ENCODE peak calls at places on chromosomes 3 and 15, in six cellular contexts. E is breast epithelium, T is stomach, B is esophagus squamous epithelium, O is spleen, M is adrenal gland. C is an unnamed sample.

GRCh38 chr3:52528596-52529375 is 4.9 kb downstream of the NT5DC2 start:
- DNase-seq in M (peak), E (peak), O (peak), B (no peak), T (no peak), C (no peak)

GRCh38 chr3:64238971-64239667 is 13.9 kb upstream of the PRICKLE2 start:
- DNase-seq in O (no peak), E (no peak), B (no peak), M (peak), T (peak), C (peak)

GRCh38 chr3:42502429-42503250 is at the start of gene VIPR1:
- DNase-seq in B (peak), M (peak), T (peak), E (peak), O (peak), C (peak)

GRCh38 chr15:93029613-93030429 is 59.2 kb downstream of the RGMA start:
- DNase-seq in O (peak), T (no peak), B (no peak), E (peak), M (peak), C (no peak)

GRCh38 chr15:41788262-41788661 is 14.0 kb downstream of the MAPKBP1 start:
- DNase-seq in M (no peak), B (no peak), T (no peak), O (no peak), E (no peak), C (no peak)

GRCh38 chr15:40055576-40056293 is 16.8 kb upstream of the SRP14 start:
- DNase-seq in T (peak), O (peak), B (no peak), M (no peak), E (peak), C (peak)

GRCh38 chr15:69628256-69629093 is 175.9 kb downstream of the RPLP1 start:
- DNase-seq in B (no peak), M (no peak), O (no peak), T (no peak), E (no peak), C (no peak)

GRCh38 chr3:138348950-138349739 is 766 bp downstream of the MRAS start:
- DNase-seq in T (no peak), O (no peak), M (peak), B (no peak), E (no peak), C (no peak)

GRCh38 chr15:47870956-47871625 is 153.8 kb downstream of the SEMA6D start:
- DNase-seq in O (no peak), M (no peak), B (no peak), E (no peak), T (no peak), C (no peak)

GRCh38 chr3:94024385-94024784 is 4.0 kb downstream of the STX19 start:
- DNase-seq in B (no peak), T (no peak), O (no peak), E (no peak), M (no peak), C (no peak)

GRCh38 chr3:3800076-3800448 is 831 bp downstream of the LRRN1 start:
- DNase-seq in T (peak), O (peak), M (no peak), E (peak), B (no peak), C (peak)

GRCh38 chr3:123540285-123540684 is 44.6 kb downstream of the HACD2 start:
- DNase-seq in O (no peak), T (no peak), M (no peak), E (no peak), B (no peak), C (no peak)

GRCh38 chr3:40745381-40746106 is 220.8 kb downstream of the ZNF621 start:
- DNase-seq in M (no peak), T (no peak), B (no peak), O (no peak), E (no peak), C (no peak)

GRCh38 chr3:48188266-48189201 is at the start of gene CDC25A:
- DNase-seq in B (peak), O (peak), M (peak), T (peak), E (peak), C (peak)
- H3K27ac ChIP-seq in B (peak), O (peak), M (peak), T (peak), E (peak), C (peak)

GRCh38 chr3:39107056-39107873 is at the start of the genes GORASP1 and TTC21A:
- DNase-seq in O (peak), T (peak), E (peak), B (peak), M (peak), C (peak)
- TF ChIP-seq POLR2A in O (peak), T (no peak), E (peak), B (peak), M (peak), C (peak)

GRCh38 chr3:98765721-98766120 is 2.6 kb downstream of the ST3GAL6 start:
- DNase-seq in T (no peak), B (no peak), O (no peak), M (no peak), E (no peak), C (no peak)

GRCh38 chr3:98761656-98762229 is 1.4 kb upstream of the ST3GAL6 start:
- DNase-seq in E (no peak), T (no peak), B (no peak), M (no peak), O (no peak), C (no peak)

GRCh38 chr3:98764692-98765002 is 1.5 kb downstream of the ST3GAL6 start:
- DNase-seq in T (no peak), O (no peak), E (no peak), B (no peak), M (no peak), C (no peak)

GRCh38 chr3:98763814-98764691 is 913 bp downstream of the ST3GAL6 start:
- DNase-seq in E (no peak), O (peak), M (no peak), B (no peak), T (no peak), C (no peak)

DNA sequence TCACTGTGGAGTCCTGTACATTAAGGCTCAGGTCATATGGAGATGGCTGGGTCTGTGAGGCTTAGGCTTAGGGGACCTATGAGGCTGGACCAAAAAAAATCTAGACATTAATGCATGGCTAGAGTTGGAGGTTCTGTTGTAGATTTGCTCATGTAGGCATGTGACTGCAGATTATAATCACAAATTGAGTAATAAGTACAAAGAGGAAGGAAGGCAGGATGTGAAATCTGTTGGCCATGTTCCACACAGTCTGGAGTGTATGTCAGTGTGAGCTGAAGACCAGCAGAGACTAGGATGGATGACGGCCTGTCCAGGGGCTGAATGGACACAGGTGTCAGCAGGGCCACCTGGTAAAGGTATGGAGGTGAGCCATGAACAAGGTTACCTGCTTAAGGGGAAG is at the start of gene ST3GAL6:
- DNase-seq in M (peak), O (peak), E (no peak), B (peak), T (no peak), C (no peak)
- TF ChIP-seq CTCF in M (no peak), O (no peak), E (no peak), B (no peak), T (no peak), C (no peak)

DNA sequence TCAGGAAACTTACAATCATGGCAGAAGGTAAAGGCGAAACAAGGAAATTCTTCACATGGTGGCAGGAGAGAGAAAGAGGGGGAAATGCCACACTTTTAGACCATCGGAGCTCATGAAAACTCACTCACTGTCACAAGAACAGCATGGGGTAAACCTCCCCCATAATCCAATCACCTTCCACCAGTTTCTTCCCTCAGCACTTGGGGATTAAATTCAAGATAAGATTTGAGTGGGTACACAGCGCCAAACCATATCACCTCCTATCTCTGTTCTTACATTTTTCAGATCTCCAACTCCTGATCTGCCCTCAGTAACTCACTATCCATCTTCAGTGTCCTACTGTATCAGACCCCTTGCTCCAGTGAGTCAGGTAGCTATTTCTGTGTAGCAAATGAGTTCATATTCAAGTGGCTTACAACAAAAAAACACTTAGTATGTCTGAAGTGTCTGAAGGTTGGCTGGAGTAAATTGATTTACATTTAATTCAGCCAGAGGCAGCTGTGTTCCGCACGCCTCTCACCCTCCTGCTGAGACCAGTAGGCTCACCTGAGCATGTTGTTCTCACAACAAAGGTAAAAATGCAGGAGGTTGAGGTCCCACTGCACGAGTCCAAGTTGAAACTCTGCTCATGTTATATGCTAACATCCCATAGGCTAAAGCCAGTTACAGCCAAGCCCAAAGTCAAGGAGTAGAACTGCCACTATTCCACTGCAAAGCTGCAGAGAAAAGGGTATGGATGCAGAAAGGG is 180.7 kb upstream of the LMCD1 start:
- DNase-seq in B (no peak), T (no peak), E (no peak), M (no peak), O (no peak), C (no peak)
- H3K27ac ChIP-seq in B (no peak), T (no peak), E (no peak), M (no peak), O (no peak), C (no peak)

GRCh38 chr3:162165346-162165745 is 668.7 kb downstream of the OTOL1 start:
- DNase-seq in M (no peak), O (no peak), B (no peak), E (no peak), T (no peak), C (no peak)
- TF ChIP-seq POLR2A in M (no peak), O (no peak), B (no peak), E (no peak), T (no peak), C (no peak)

GRCh38 chr15:78681306-78682012 is 40.4 kb upstream of the CHRNB4 start:
- DNase-seq in E (no peak), M (no peak), B (no peak), T (no peak), O (peak), C (no peak)

GRCh38 chr15:78682693-78683410 is 41.8 kb upstream of the CHRNB4 start:
- DNase-seq in T (no peak), M (no peak), B (no peak), E (no peak), O (peak), C (no peak)

GRCh38 chr15:78684645-78685044 is 43.6 kb upstream of the CHRNB4 start:
- DNase-seq in O (no peak), B (no peak), E (no peak), T (peak), M (no peak), C (no peak)

GRCh38 chr15:78680416-78681068 is 39.5 kb upstream of the CHRNB4 start:
- DNase-seq in T (no peak), E (no peak), O (peak), M (no peak), B (no peak), C (no peak)

GRCh38 chr15:78682013-78682651 is 41.1 kb upstream of the CHRNB4 start:
- DNase-seq in M (no peak), T (no peak), O (no peak), E (no peak), B (no peak), C (no peak)
- TF ChIP-seq CTCF in M (no peak), T (no peak), O (no peak), E (no peak), B (no peak), C (no peak)

GRCh38 chr3:171458056-171458856 is 1.9 kb downstream of the TNIK start:
- DNase-seq in M (no peak), O (peak), T (peak), B (no peak), E (no peak), C (no peak)
- H3K27ac ChIP-seq in M (peak), O (peak), T (peak), B (peak), E (peak), C (no peak)

C was measured in prostate gland.